ENCODE peak calls at places on chromosomes 13 and 19, in ten cellular contexts. T, Q, W, R, F, N, Y, H, M and P are unnamed samples.
A peak's percentile ranks its signal among the peaks of the same experiment; 100 is the strongest.

GRCh38 chr13:20714563-20715339 is 11.3 kb downstream of the IL17D start:
- DNase-seq in M (no peak), Y (peak; percentile 59), R (no peak), N (no peak), F (no peak), H (no peak), W (peak; percentile 68), Q (no peak), T (no peak), P (no peak)

GRCh38 chr19:32098953-32099352 is 246.5 kb upstream of the ZNF507 start:
- DNase-seq in F (no peak), T (no peak), H (no peak), R (no peak), M (no peak), W (no peak), N (no peak), Q (peak; percentile 33), Y (no peak), P (no peak)

GRCh38 chr19:21835429-21835809 is 563 bp downstream of the ZNF43 start:
- DNase-seq in H (no peak), Y (no peak), F (no peak), M (no peak), R (no peak), Q (no peak), T (no peak), W (no peak), N (no peak), P (no peak)

GRCh38 chr13:72953391-72953960 is 105.3 kb upstream of the KLF5 start:
- DNase-seq in R (no peak), Q (no peak), F (no peak), Y (no peak), M (no peak), W (no peak), N (no peak), T (no peak), H (no peak), P (no peak)

GRCh38 chr19:14629557-14629956 is 45.1 kb downstream of the ADGRE3 start:
- DNase-seq in Q (no peak), R (no peak), T (no peak), W (no peak), N (no peak), M (peak; percentile 6), H (no peak), F (no peak), Y (no peak), P (no peak)

GRCh38 chr19:51460164-51460992 is 2.1 kb upstream of the SIGLEC8 start:
- DNase-seq in R (no peak), W (no peak), N (no peak), Q (peak; percentile 13), M (no peak), F (peak; percentile 44), H (no peak), Y (no peak), T (no peak), P (peak; percentile 74)

GRCh38 chr19:57664269-57665127 is 4.2 kb upstream of the ZSCAN4 start:
- DNase-seq in R (no peak), Q (peak; percentile 83), W (peak; percentile 66), N (peak; percentile 37), Y (no peak), F (peak; percentile 67), H (no peak), M (peak; percentile 39), T (peak; percentile 88), P (peak; percentile 87)

GRCh38 chr13:26946675-26947342 is 186.2 kb upstream of the GPR12 start:
- DNase-seq in R (no peak), F (no peak), N (no peak), H (no peak), T (peak; percentile 75), W (no peak), Y (no peak), Q (peak; percentile 75), M (peak; percentile 29), P (no peak)

GRCh38 chr13:42152495-42152894 is 104.0 kb downstream of the DGKH start:
- DNase-seq in M (no peak), W (no peak), F (no peak), T (no peak), N (no peak), Y (no peak), Q (no peak), R (no peak), H (no peak), P (no peak)

GRCh38 chr13:88103824-88104223 is 432.7 kb downstream of the SLITRK5 start:
- DNase-seq in W (no peak), H (no peak), M (no peak), T (peak; percentile 14), Y (no peak), Q (peak; percentile 7), R (no peak), N (no peak), F (no peak), P (no peak)

GRCh38 chr13:32837973-32838940 is 178.0 kb upstream of the KL start:
- DNase-seq in M (no peak), T (no peak), Q (peak; percentile 19), H (no peak), F (no peak), N (no peak), R (no peak), Y (no peak), W (no peak), P (no peak)

GRCh38 chr13:67048084-67048792 is 181.9 kb downstream of the PCDH9 start:
- DNase-seq in W (no peak), Q (peak; percentile 4), F (no peak), Y (no peak), T (no peak), R (no peak), M (peak; percentile 9), H (no peak), N (no peak), P (no peak)

GRCh38 chr13:35720690-35721554 is 244.4 kb upstream of the MAB21L1 start:
- DNase-seq in M (peak; percentile 9), H (no peak), T (peak; percentile 80), Q (peak; percentile 80), Y (no peak), N (peak; percentile 55), R (peak; percentile 5), F (peak; percentile 87), W (no peak), P (peak; percentile 87)

GRCh38 chr19:43570174-43570791 is 5.0 kb downstream of the XRCC1 start:
- DNase-seq in N (no peak), F (no peak), R (no peak), Y (no peak), H (no peak), W (no peak), M (peak; percentile 87), T (no peak), Q (no peak), P (no peak)

DNA sequence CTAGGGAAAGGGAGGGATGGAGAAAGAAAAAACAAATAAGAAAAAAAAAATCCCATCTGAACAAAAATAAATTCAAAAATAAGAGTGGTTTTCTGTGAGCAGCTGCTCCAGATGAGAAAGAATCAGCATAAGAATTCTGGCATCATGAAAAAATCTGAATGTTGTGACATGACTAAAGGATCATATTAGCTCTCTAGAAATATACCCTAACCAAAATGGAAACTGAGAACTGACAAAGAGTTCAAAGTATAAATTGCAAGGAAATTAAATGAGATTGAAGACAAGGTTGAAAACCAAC is 579.0 kb downstream of the UQCRFS1 start:
- DNase-seq in N (no peak), F (no peak), R (no peak), Y (no peak), H (no peak), W (no peak), T (no peak), M (no peak), Q (no peak), P (no peak)
- TF ChIP-seq CTCF in N (no peak), F (no peak), R (no peak), Y (no peak), H (peak; percentile 66), W (peak; percentile 12), T (no peak), M (no peak), Q (no peak), P (no peak)

DNA sequence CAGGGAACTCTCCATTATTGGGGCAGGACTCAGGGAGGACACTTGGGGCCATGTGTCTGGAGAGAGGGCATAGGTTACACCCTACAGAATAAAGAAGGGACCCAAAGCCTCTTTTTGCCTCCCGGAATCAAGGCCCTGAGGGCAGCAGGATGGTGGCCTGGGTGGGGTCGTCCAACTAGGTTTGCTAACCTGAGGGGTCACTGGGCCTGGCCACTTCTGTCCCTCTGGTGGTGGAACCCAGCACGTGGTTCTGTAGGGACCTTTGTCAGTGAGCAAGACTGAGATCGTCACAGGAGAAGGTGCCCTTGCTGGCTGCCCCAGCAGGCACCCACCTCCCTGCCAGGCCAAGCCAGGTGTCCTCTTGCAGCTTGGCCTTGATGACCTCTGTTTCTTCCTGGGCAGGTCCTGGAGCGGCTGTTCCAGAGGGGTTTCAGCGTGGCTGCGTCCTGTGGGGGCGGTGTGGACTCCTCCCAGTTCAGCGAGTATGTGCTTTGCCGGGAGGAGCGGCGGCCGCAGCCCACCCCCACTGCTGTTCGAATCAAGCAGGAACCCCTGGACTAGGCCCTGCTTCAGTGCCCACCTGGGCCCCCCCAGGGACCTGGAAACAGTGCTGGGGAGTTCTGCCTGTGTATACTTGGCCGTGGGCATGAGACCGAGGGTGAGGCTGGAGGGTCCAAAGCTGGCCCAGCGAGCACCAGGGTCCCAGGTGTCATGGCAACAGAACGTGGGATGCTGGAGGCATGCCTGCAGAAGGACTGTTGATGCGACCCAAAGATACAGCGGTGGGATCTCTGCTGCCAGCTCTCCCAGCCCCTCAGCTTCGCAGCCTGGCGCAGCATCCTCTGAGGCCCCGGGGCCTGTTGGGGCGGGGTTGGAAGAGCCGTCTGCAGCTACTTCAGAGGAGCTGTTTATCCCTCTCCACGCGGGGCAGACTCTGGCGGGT is 16.0 kb downstream of the KCTD15 start:
- DNase-seq in Y (no peak), T (no peak), F (no peak), R (no peak), M (no peak), N (no peak), H (no peak), W (no peak), Q (no peak), P (no peak)
- TF ChIP-seq CTCF in Y (no peak), T (no peak), F (no peak), R (no peak), M (no peak), N (no peak), H (no peak), W (no peak), Q (no peak), P (no peak)

GRCh38 chr19:12996542-12997094 is 1.3 kb downstream of the NFIX start:
- DNase-seq in F (peak; percentile 68), H (no peak), Q (peak; percentile 73), N (no peak), T (no peak), Y (no peak), R (no peak), W (no peak), M (peak; percentile 41), P (no peak)
- TF ChIP-seq CTCF in F (no peak), H (no peak), Q (peak; percentile 27), N (no peak), T (no peak), Y (no peak), R (no peak), W (no peak), M (peak; percentile 17), P (no peak)

DNA sequence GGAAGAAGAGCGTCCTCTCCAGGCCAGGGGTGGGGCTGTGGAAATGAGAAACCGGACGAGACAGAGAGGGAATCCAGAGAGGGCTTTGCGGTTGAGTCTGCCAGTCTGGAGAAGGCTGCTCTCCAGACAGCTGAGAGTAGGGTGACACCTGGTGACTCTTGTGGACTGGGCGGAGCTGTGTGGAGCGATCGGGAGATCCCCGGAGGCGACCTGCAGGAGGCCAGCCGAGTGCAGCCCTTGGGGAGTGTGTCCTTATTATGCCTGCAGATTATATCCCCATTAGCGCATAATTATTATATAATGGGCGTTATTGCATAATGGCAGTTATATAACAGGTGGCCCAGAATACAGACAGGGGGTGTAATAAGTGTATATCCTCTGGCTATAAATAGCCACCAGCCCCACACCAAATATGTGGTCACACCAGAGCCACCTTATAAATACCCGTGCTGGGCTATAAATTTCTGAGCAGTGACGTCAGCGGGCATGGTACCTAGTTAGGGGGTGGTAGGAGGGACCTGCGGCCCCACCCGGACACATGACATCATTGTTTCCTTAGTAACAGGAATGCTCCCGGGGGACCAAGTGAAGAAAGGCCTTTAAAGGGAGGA is 41.2 kb downstream of the NFIX start:
- DNase-seq in H (no peak), R (no peak), W (no peak), M (peak; percentile 83), N (no peak), Q (no peak), T (no peak), F (no peak), Y (no peak), P (no peak)
- TF ChIP-seq CTCF in H (no peak), R (no peak), W (no peak), M (no peak), N (no peak), Q (peak; percentile 5), T (no peak), F (no peak), Y (no peak), P (no peak)